ENCODE peak calls at places on chromosomes 12 and 14, in ten cellular contexts. Z, N, U, A, W, J, G, C, I and Y are unnamed samples.

GRCh38 chr12:3990356-3990975 is 117.3 kb upstream of the PARP11 start:
- DNase-seq in C (no peak), G (no peak), U (no peak), Z (no peak), A (no peak), J (no peak), W (no peak), N (no peak), I (no peak), Y (no peak)

GRCh38 chr12:56749364-56749763 is 2.8 kb downstream of the PRIM1 start:
- DNase-seq in C (no peak), A (no peak), U (no peak), W (no peak), G (no peak), Z (no peak), I (no peak), N (no peak), J (no peak), Y (no peak)

GRCh38 chr14:55107766-55108554 is 21.1 kb upstream of the LGALS3 start:
- DNase-seq in N (peak), A (peak), U (peak), J (no peak), Z (no peak), I (no peak), C (no peak), W (peak), G (no peak), Y (peak)

GRCh38 chr14:80978403-80978802 is 23.0 kb downstream of the TSHR start:
- DNase-seq in C (no peak), G (no peak), N (no peak), I (no peak), J (no peak), Z (no peak), A (no peak), U (peak), W (no peak), Y (no peak)

GRCh38 chr12:111438501-111438900 is 32.8 kb downstream of the SH2B3 start:
- DNase-seq in G (peak), Z (peak), A (no peak), U (peak), I (peak), C (no peak), J (peak), N (no peak), W (no peak), Y (no peak)

GRCh38 chr12:54509660-54510059 is 12.1 kb downstream of the NCKAP1L start:
- DNase-seq in U (no peak), J (no peak), A (no peak), C (no peak), I (no peak), W (no peak), N (no peak), G (no peak), Z (no peak), Y (no peak)

GRCh38 chr12:48979602-48980388 is 1.7 kb downstream of the WNT1 start:
- DNase-seq in G (no peak), N (no peak), I (peak), A (no peak), U (peak), W (no peak), J (no peak), C (no peak), Z (no peak), Y (no peak)

GRCh38 chr12:123062682-123063426 is 82.4 kb downstream of the ARL6IP4 start:
- DNase-seq in G (no peak), C (no peak), J (no peak), I (no peak), N (peak), Z (no peak), A (no peak), W (no peak), U (no peak), Y (no peak)

GRCh38 chr14:21003788-21004346 is 4.8 kb downstream of the SLC39A2 start:
- DNase-seq in I (no peak), N (no peak), J (no peak), Z (no peak), U (no peak), A (no peak), G (no peak), C (no peak), W (no peak), Y (no peak)

GRCh38 chr12:67042697-67043131 is 226.4 kb upstream of the CAND1 start:
- DNase-seq in C (peak), G (peak), J (no peak), Z (no peak), W (no peak), A (no peak), U (no peak), I (no peak), N (no peak), Y (peak)

GRCh38 chr12:53205747-53206146 is 1.3 kb downstream of the ITGB7 start:
- DNase-seq in C (no peak), W (no peak), J (peak), Z (peak), N (peak), G (no peak), U (peak), I (peak), A (no peak), Y (no peak)

GRCh38 chr12:29792853-29793252 is 9.1 kb upstream of the TMTC1 start:
- DNase-seq in J (no peak), U (no peak), C (no peak), Z (no peak), N (no peak), G (no peak), I (no peak), W (no peak), A (no peak), Y (no peak)

GRCh38 chr14:104899781-104900180 is 24.9 kb upstream of the PLD4 start:
- DNase-seq in C (no peak), U (no peak), A (no peak), G (no peak), J (no peak), N (no peak), Z (no peak), I (no peak), W (no peak), Y (no peak)

GRCh38 chr14:65770681-65771080 is 358.2 kb downstream of the FUT8 start:
- DNase-seq in G (no peak), C (no peak), A (no peak), U (no peak), I (no peak), J (no peak), W (no peak), N (no peak), Z (no peak), Y (no peak)

GRCh38 chr14:85867450-85867849 is 337.5 kb downstream of the FLRT2 start:
- DNase-seq in N (no peak), J (no peak), I (no peak), G (no peak), U (no peak), Z (no peak), C (no peak), W (no peak), A (no peak), Y (no peak)

GRCh38 chr12:176321-177181 is 37.4 kb downstream of the SLC6A12 start:
- DNase-seq in N (peak), C (no peak), U (no peak), Z (no peak), A (no peak), W (peak), G (no peak), J (no peak), I (no peak), Y (no peak)

GRCh38 chr12:96719671-96720362 is 187.2 kb upstream of the NEDD1 start:
- DNase-seq in W (no peak), J (no peak), Z (no peak), C (no peak), I (no peak), A (no peak), G (peak), N (peak), U (peak), Y (no peak)